ENCODE peak calls at places on chromosomes 4 and X, in seven cellular contexts. C is renal cortical epithelial cell; Y is activated CD8-positive, alpha-beta memory T cell treated with anti-CD3 and anti-CD28 coated beads for 4 hours; H is A549; V is omental fat pad; K is transverse colon; J is activated T-cell treated with anti-CD3 and anti-CD28 coated beads for 24 hours. N is an unnamed sample.

GRCh38 chr4:83082777-83083176 is 31.8 kb downstream of the PLAC8 start:
- DNase-seq in J (no peak), V (no peak), Y (no peak), C (peak; percentile 3), H (no peak), K (no peak), N (no peak)

GRCh38 chr4:168259096-168259495 is 59.5 kb downstream of the DDX60 start:
- DNase-seq in K (no peak), J (no peak), C (no peak), Y (no peak), V (no peak), H (no peak), N (no peak)

GRCh38 chrX:17860179-17860780 is 818 bp downstream of the RAI2 start:
- DNase-seq in H (no peak), K (no peak), J (no peak), Y (no peak), V (no peak), C (no peak), N (no peak)

GRCh38 chr4:139242511-139243051 is 37.4 kb downstream of the MGARP start:
- DNase-seq in J (no peak), V (no peak), H (no peak), C (peak; percentile 72), Y (no peak), K (no peak), N (no peak)

GRCh38 chr4:22712541-22712940 is 19.8 kb downstream of the GBA3 start:
- DNase-seq in J (no peak), V (no peak), Y (no peak), C (peak; percentile 8), H (no peak), K (no peak), N (no peak)

GRCh38 chr4:39051454-39051853 is 10.6 kb upstream of the KLHL5 start:
- DNase-seq in K (no peak), C (no peak), V (no peak), Y (no peak), H (no peak), J (no peak), N (no peak)

GRCh38 chrX:15947648-15948317 is 93.2 kb upstream of the AP1S2 start:
- DNase-seq in V (no peak), Y (no peak), H (peak; percentile 11), K (no peak), J (no peak), C (peak; percentile 63), N (no peak)

GRCh38 chr4:16007471-16008095 is 44.6 kb upstream of the FGFBP2 start:
- DNase-seq in Y (no peak), C (no peak), J (no peak), V (no peak), K (no peak), H (no peak), N (no peak)

GRCh38 chr4:177047851-177048174 is 255.1 kb upstream of the VEGFC start:
- DNase-seq in K (no peak), H (no peak), V (no peak), Y (no peak), C (no peak), J (no peak), N (no peak)

GRCh38 chr4:145170209-145170608 is 10.2 kb downstream of the OTUD4 start:
- DNase-seq in V (no peak), C (no peak), J (no peak), K (no peak), Y (no peak), H (no peak), N (no peak)

GRCh38 chrX:119853449-119853848 is 686 bp upstream of the UPF3B start:
- DNase-seq in J (no peak), V (no peak), Y (no peak), K (peak; percentile 12), H (no peak), C (peak; percentile 3), N (no peak)

GRCh38 chrX:18353931-18354368 is 538 bp downstream of the SCML2 start:
- DNase-seq in Y (no peak), V (no peak), H (peak; percentile 44), K (peak; percentile 8), J (no peak), C (no peak), N (peak; percentile 63)

GRCh38 chr4:169189372-169189771 is 81.4 kb downstream of the SH3RF1 start:
- DNase-seq in C (no peak), K (no peak), Y (no peak), V (no peak), J (no peak), H (no peak), N (no peak)

N was measured in erythroblast.